ENCODE peak calls at places on chromosome 13, in eight cellular contexts. I is IMR-90, C is neural progenitor cell, X is mammary epithelial cell, N is astrocyte, M is HepG2, Z is fibroblast of lung, T is GM23338. U is an unnamed sample.

GRCh38 chr13:29758591-29759114 is 91.8 kb downstream of the UBL3 start:
- DNase-seq in I (no peak), Z (no peak), M (peak), T (no peak), X (peak), N (no peak), C (no peak), U (no peak)

GRCh38 chr13:106517151-106517847 is 18.2 kb downstream of the EFNB2 start:
- DNase-seq in M (no peak), N (no peak), T (no peak), X (no peak), I (no peak), Z (no peak), C (no peak), U (no peak)

GRCh38 chr13:103299079-103299478 is 232.9 kb upstream of the SLC10A2 start:
- DNase-seq in C (peak), N (no peak), X (no peak), I (no peak), T (peak), Z (no peak), M (no peak), U (no peak)

GRCh38 chr13:80740076-80740475 is 399.1 kb upstream of the SPRY2 start:
- DNase-seq in M (no peak), N (no peak), C (no peak), Z (peak), T (no peak), X (no peak), I (no peak), U (no peak)

GRCh38 chr13:25153736-25154135 is 18.4 kb downstream of the AMER2 start:
- DNase-seq in N (no peak), M (no peak), Z (no peak), T (peak), I (no peak), X (no peak), C (peak), U (no peak)

GRCh38 chr13:75685239-75685697 is 49.1 kb downstream of the LMO7 start:
- DNase-seq in X (peak), M (peak), I (peak), N (peak), Z (peak), T (peak), C (peak), U (no peak)

GRCh38 chr13:87684850-87685735 is 13.9 kb downstream of the SLITRK5 start:
- DNase-seq in N (peak), X (no peak), M (no peak), Z (peak), C (no peak), T (no peak), I (no peak), U (no peak)

GRCh38 chr13:25874064-25874737 is 177.6 kb downstream of the SHISA2 start:
- DNase-seq in Z (no peak), C (no peak), X (no peak), N (no peak), T (no peak), M (no peak), I (no peak), U (no peak)

GRCh38 chr13:112960671-112961070 is 8.3 kb upstream of the MCF2L start:
- DNase-seq in X (no peak), I (no peak), M (no peak), N (no peak), C (no peak), T (no peak), Z (no peak), U (no peak)

GRCh38 chr13:106003651-106004050 is 531.8 kb downstream of the EFNB2 start:
- DNase-seq in Z (no peak), I (no peak), M (no peak), X (no peak), C (no peak), T (no peak), N (no peak), U (no peak)

GRCh38 chr13:50226515-50227147 is 211.4 kb downstream of the KCNRG start:
- DNase-seq in Z (no peak), C (no peak), I (no peak), X (no peak), T (no peak), M (no peak), N (no peak), U (no peak)

GRCh38 chr13:40388617-40389016 is 277.8 kb downstream of the FOXO1 start:
- DNase-seq in N (peak), C (no peak), Z (no peak), X (no peak), I (peak), T (no peak), M (no peak), U (no peak)

GRCh38 chr13:29924951-29925350 is 74.5 kb upstream of the UBL3 start:
- DNase-seq in N (no peak), M (no peak), C (no peak), X (no peak), T (no peak), Z (no peak), I (no peak), U (no peak)

GRCh38 chr13:99572921-99573320 is 71.6 kb downstream of the TM9SF2 start:
- DNase-seq in T (peak), N (peak), Z (no peak), C (no peak), X (no peak), I (no peak), M (no peak), U (no peak)

GRCh38 chr13:39362652-39363390 is 240.2 kb downstream of the LHFPL6 start:
- DNase-seq in M (no peak), I (peak), Z (no peak), T (no peak), N (no peak), C (peak), X (peak), U (no peak)

GRCh38 chr13:76048126-76048525 is 412.0 kb downstream of the LMO7 start:
- DNase-seq in M (no peak), N (no peak), T (no peak), I (no peak), X (no peak), Z (no peak), C (no peak), U (no peak)

GRCh38 chr13:51444922-51445321 is 7.9 kb downstream of the INTS6 start:
- DNase-seq in T (peak), C (no peak), Z (peak), M (no peak), I (peak), N (peak), X (no peak), U (peak)

GRCh38 chr13:24263652-24264051 is 45.7 kb upstream of the C1QTNF9 start:
- DNase-seq in Z (peak), M (peak), T (no peak), N (peak), C (no peak), X (no peak), I (peak), U (no peak)

GRCh38 chr13:52925775-52926285 is 77.4 kb upstream of the PCDH8 start:
- DNase-seq in C (no peak), T (no peak), N (no peak), I (no peak), X (peak), Z (no peak), M (no peak), U (no peak)

GRCh38 chr13:44151474-44151873 is 222.2 kb upstream of the SERP2 start:
- DNase-seq in Z (no peak), M (no peak), T (no peak), X (no peak), N (no peak), C (no peak), I (no peak), U (no peak)

GRCh38 chr13:113742000-113742441 is 17.0 kb upstream of the TMEM255B start:
- DNase-seq in X (peak), I (peak), C (peak), T (peak), N (no peak), M (peak), Z (peak), U (peak)

GRCh38 chr13:33345842-33346241 is 60.3 kb upstream of the STARD13 start:
- DNase-seq in I (no peak), X (no peak), Z (no peak), T (no peak), C (no peak), M (no peak), N (no peak), U (no peak)

GRCh38 chr13:35278917-35279316 is 197.6 kb downstream of the MAB21L1 start:
- DNase-seq in I (no peak), M (no peak), T (no peak), C (no peak), X (no peak), Z (no peak), N (no peak), U (no peak)

DNA sequence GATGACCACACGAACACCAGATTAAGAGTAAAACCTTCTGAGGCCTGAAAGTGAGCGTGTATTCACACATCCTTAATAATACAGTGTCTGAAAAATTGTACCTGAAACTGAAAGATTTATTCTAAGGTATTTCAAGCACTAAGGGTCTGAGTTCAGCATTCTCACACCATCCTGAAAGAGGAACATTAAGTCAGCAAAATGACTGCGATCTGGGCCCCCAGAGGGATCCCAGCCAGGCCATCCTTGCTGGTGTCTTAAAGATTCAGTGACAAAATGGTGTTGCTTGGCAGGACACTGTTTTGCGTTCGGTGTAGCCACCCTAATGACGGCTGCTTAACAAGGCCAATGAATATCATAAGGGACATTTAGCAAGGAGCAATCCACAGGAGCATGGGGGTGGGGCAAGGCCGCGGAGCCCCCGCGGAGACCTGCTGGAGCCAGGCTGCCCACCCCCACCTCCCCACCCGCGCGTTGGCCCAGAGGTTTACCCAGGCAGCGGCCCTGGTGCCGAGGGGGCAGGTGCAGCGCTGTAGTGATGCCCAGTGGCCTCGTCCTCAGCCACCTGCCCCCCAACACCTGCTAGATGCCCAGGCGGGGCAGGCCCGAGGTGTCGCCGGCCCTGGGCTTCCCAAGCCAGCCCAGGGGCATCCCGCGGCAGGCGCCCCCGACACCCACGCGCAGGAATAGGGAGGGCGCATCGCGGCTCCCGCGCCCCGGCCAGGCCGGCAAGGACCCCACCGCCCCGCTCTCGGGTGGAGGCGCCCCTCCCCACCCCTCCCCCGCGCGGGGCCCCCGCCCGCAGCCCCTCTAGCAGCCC is 742 bp downstream of the NALCN start:
- DNase-seq in Z (no peak), T (peak), M (no peak), I (no peak), X (no peak), N (no peak), C (peak), U (no peak)
- H2AFZ ChIP-seq in Z (peak), T (peak), M (no peak), I (peak), X (peak), N (peak), C (peak), U (no peak)

GRCh38 chr13:46012404-46012803 is 40.1 kb downstream of the ZC3H13 start:
- DNase-seq in T (no peak), C (no peak), X (peak), N (no peak), M (no peak), Z (no peak), I (no peak), U (no peak)
- H2AFZ ChIP-seq in T (no peak), C (no peak), X (no peak), N (no peak), M (no peak), Z (no peak), I (no peak), U (no peak)

GRCh38 chr13:37878921-37879320 is 9.3 kb upstream of the TRPC4 start:
- DNase-seq in X (no peak), M (no peak), I (no peak), T (no peak), N (no peak), Z (no peak), C (no peak), U (no peak)

GRCh38 chr13:37884026-37884425 is 14.5 kb upstream of the TRPC4 start:
- DNase-seq in Z (no peak), M (no peak), C (no peak), N (no peak), T (no peak), I (no peak), X (no peak), U (no peak)

DNA sequence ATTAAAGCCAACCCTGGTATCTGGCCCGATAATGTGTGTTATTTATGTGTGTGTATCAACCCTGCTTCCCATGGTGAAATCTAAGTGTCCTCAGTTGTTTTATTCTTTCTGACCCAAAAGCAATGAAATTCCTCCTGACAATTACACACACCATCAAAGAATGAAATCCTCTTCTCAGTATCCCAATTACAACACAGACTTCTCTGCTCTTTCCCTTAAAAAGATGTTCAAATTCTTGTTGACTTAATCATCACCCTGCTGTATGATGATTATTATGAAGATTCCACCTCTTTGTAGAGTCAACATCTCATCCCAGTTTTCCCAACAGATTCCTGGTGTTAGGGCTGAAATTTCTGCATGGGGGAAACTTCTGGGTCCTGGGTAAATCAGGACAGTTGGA is 8.9 kb upstream of the TRPC4 start:
- DNase-seq in M (no peak), T (no peak), C (no peak), X (no peak), N (peak), Z (peak), I (peak), U (no peak)
- H2AFZ ChIP-seq in M (no peak), T (peak), C (peak), X (no peak), N (no peak), Z (no peak), I (no peak), U (no peak)

GRCh38 chr13:77353980-77354379 is 27.1 kb upstream of the MYCBP2 start:
- DNase-seq in Z (no peak), T (no peak), I (no peak), C (no peak), N (no peak), X (no peak), M (no peak), U (no peak)
- H2AFZ ChIP-seq in Z (no peak), T (no peak), I (no peak), C (no peak), N (no peak), X (no peak), M (no peak), U (no peak)

DNA sequence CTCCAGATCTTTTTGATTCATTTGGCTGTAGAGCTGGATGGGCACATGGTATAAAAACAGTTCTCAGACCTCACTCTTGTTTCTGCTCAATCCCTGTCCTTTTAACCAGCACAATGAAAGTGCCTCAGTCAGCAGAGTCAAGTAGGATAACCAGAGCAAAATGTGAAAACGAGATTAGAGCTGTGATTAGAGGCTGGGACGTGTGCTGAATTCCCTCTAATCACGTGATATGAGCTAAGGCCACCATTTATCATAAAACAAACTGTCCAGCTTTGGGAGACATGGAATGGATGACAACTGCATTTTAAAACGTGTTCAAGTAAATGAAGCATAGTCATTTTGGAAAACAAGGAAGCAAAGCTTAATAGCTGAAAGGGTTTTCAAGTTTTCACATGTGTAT is 54.1 kb downstream of the GJA3 start:
- DNase-seq in M (no peak), I (no peak), Z (no peak), X (no peak), C (no peak), T (no peak), N (no peak), U (no peak)
- H2AFZ ChIP-seq in M (no peak), I (no peak), Z (no peak), X (no peak), C (no peak), T (peak), N (no peak), U (no peak)

GRCh38 chr13:109785141-109785891 is 1.1 kb downstream of the IRS2 start:
- DNase-seq in X (peak), Z (peak), N (peak), I (peak), T (peak), C (peak), M (no peak), U (no peak)
- H2AFZ ChIP-seq in X (peak), Z (peak), N (peak), I (peak), T (no peak), C (peak), M (no peak), U (no peak)

GRCh38 chr13:94641432-94641941 is 39.8 kb downstream of the GPR180 start:
- DNase-seq in Z (peak), T (peak), I (peak), M (no peak), C (no peak), N (peak), X (peak), U (no peak)
- H2AFZ ChIP-seq in Z (peak), T (no peak), I (no peak), M (no peak), C (peak), N (no peak), X (peak), U (no peak)

GRCh38 chr13:42804244-42804868 is 23.0 kb downstream of the FAM216B start:
- DNase-seq in N (no peak), Z (no peak), T (no peak), C (no peak), I (no peak), M (no peak), X (no peak), U (no peak)
- H2AFZ ChIP-seq in N (no peak), Z (no peak), T (peak), C (no peak), I (no peak), M (no peak), X (no peak), U (no peak)

DNA sequence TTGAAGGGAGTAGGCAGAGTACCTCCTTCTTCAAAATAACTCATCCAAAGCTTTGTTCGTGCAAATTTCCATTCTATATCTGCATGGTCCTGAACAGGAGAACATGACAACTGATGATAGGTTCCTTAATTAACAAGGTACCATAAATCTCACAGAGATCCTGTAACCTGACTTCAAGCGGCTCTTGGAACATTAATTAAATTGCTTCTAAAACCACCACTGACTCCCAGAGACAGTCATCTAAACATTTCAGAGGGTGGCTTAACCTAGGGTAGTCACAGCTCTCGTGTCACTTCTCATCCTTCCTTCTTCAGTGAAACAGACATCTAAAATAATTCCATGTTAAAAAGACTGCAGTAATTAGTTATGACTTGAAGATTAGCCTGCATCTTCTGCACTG is 52.8 kb upstream of the POSTN start:
- DNase-seq in T (no peak), I (no peak), Z (no peak), C (no peak), N (no peak), X (no peak), M (no peak), U (no peak)
- H2AFZ ChIP-seq in T (no peak), I (no peak), Z (no peak), C (no peak), N (no peak), X (no peak), M (no peak), U (no peak)